ENCODE peak calls at places on chromosomes 12 and 14, in seven cellular contexts. V is HCT116, W is K562, U is HepG2, D is H1, P is SK-N-SH, Y is GM12878. G is an unnamed sample.

GRCh38 chr12:3670083-3670620 is 82.8 kb downstream of the CRACR2A start:
- DNase-seq in V (no peak), W (no peak), U (no peak), D (no peak), P (no peak), Y (no peak), G (no peak)

GRCh38 chr14:54572316-54572715 is 5.4 kb downstream of the SAMD4A start:
- DNase-seq in V (no peak), W (no peak), U (peak), D (no peak), P (peak), Y (no peak), G (peak)

GRCh38 chr12:57475271-57476161 is 4.2 kb downstream of the ARHGAP9 start:
- DNase-seq in V (no peak), W (no peak), U (no peak), D (no peak), P (peak), Y (no peak), G (no peak)

GRCh38 chr12:120267736-120268135 is 2.2 kb upstream of the PXN start:
- DNase-seq in V (no peak), W (no peak), U (no peak), D (no peak), P (no peak), Y (no peak), G (no peak)

GRCh38 chr12:27779416-27779815 is 617 bp upstream of the KLHL42 start:
- DNase-seq in V (no peak), W (no peak), U (peak), D (no peak), P (peak), Y (no peak), G (no peak)

GRCh38 chr12:67067453-67068203 is 201.5 kb upstream of the CAND1 start:
- DNase-seq in V (no peak), W (no peak), U (no peak), D (no peak), P (peak), Y (no peak), G (peak)

GRCh38 chr14:93960108-93960475 is 16.3 kb downstream of the ASB2 start:
- DNase-seq in V (no peak), W (no peak), U (no peak), D (no peak), P (no peak), Y (no peak), G (no peak)

GRCh38 chr12:28500373-28501024 is 310.2 kb downstream of the CCDC91 start:
- DNase-seq in V (no peak), W (no peak), U (no peak), D (no peak), P (no peak), Y (no peak), G (no peak)

GRCh38 chr14:31070431-31070830 is 44.3 kb upstream of the STRN3 start:
- DNase-seq in V (no peak), W (no peak), U (no peak), D (no peak), P (no peak), Y (no peak), G (no peak)

GRCh38 chr14:35416108-35416750 is 11.7 kb upstream of the NFKBIA start:
- DNase-seq in V (no peak), W (no peak), U (no peak), D (no peak), P (no peak), Y (peak), G (no peak)

GRCh38 chr14:35418093-35418492 is 13.5 kb upstream of the NFKBIA start:
- DNase-seq in V (no peak), W (no peak), U (no peak), D (no peak), P (no peak), Y (no peak), G (no peak)

GRCh38 chr14:35412281-35413057 is 7.9 kb upstream of the NFKBIA start:
- DNase-seq in V (no peak), W (no peak), U (no peak), D (no peak), P (no peak), Y (no peak), G (no peak)

GRCh38 chr14:35410858-35411257 is 6.3 kb upstream of the NFKBIA start:
- DNase-seq in V (no peak), W (no peak), U (no peak), D (no peak), P (no peak), Y (no peak), G (no peak)

DNA sequence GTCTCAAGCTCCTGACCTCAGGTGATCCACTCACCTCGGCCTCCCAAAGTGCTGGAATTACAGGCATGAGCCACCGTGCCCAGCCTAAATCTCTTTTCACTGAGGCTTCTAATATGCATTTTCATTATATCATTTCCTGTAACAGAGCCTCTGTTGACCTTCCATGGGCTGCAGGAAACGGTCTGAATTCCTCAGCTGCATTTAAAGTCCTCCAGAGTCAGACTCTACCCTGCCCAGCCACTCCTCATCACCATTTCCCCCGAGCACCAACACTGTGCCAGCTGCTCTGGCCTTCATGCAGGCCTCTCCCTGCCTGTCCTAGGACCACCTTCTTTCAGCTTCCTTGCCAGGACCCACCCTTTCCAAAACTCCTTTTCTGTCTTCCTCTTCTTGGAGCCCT is 9.8 kb upstream of the NFKBIA start:
- DNase-seq in V (no peak), W (no peak), U (no peak), D (no peak), P (no peak), Y (no peak), G (no peak)
- TF ChIP-seq JUND in V (no peak), W (no peak), U (no peak), D (no peak), P (no peak), Y (no peak), G (no peak)

DNA sequence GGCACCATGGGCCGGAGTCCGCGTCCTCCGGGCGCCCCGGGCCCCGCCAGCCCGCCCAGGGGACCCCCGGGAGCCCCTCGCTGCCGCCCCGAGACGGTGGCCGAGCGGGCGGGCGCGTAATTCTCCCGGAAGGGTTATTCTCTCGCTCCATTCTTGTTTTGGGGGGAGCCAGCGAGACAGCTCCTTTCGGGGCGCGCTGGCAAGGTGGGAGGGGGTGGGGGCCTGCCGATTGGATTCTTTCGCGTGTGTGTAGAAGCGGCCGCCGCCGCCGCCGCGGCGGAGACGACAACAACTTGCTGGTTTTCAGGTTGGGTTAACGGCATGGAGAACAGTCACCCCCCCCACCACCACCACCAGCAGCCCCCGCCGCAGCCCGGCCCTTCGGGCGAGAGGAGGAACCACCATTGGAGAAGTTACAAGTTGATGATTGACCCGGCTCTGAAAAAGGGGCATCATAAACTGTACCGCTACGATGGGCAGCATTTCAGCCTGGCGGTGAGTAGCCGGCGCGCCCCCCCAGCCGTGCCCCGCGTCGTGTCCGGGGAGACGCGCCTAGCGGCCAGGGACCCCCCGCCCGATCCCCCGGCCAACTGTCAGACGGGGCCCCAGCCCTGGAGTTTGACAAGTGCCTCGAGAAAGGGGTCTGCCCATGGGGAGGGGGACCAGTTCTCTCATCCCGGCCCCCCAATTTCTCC is 755 bp downstream of the SETD1B start:
- DNase-seq in V (no peak), W (peak), U (peak), D (no peak), P (peak), Y (no peak), G (no peak)
- TF ChIP-seq JUND in V (no peak), W (no peak), U (no peak), D (no peak), P (no peak), Y (no peak), G (no peak)

GRCh38 chr14:73235531-73236155 is 1.7 kb upstream of the PAPLN start:
- DNase-seq in V (no peak), W (no peak), U (no peak), D (peak), P (no peak), Y (no peak), G (no peak)
- TF ChIP-seq JUND in V (no peak), W (no peak), U (no peak), D (no peak), P (no peak), Y (no peak), G (no peak)

DNA sequence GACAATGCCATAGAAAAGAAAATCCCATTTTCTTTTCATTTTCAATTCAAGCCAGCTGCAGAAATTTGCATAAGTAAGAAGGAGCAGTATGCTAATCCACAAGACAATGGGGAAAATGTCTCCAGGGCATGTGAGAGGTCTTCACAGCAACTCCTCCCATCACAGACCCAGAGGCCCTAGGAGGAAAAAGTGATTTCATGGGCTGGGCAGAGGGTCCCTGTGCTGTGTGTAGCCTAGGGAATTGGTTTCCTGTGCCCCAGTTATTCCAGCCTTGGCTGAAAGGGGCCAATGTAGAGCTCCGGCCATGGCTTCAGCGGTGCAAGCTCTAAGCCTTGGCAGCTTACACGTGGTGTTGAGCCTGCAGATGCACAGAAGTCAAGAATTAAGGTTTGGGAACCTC is 211.4 kb downstream of the CCDC59 start:
- DNase-seq in V (no peak), W (no peak), U (no peak), D (no peak), P (no peak), Y (no peak), G (no peak)
- TF ChIP-seq JUND in V (no peak), W (no peak), U (no peak), D (no peak), P (no peak), Y (no peak), G (no peak)

GRCh38 chr14:30034049-30034635 is 106.5 kb upstream of the PRKD1 start:
- DNase-seq in V (no peak), W (no peak), U (no peak), D (peak), P (no peak), Y (no peak), G (no peak)
- TF ChIP-seq JUND in V (no peak), W (no peak), U (no peak), D (no peak), P (no peak), Y (no peak), G (no peak)

GRCh38 chr14:104639889-104640548 is 35.4 kb upstream of the TMEM179 start:
- DNase-seq in V (peak), W (peak), U (peak), D (peak), P (peak), Y (no peak), G (peak)
- TF ChIP-seq JUND in V (no peak), W (no peak), U (no peak), D (no peak), P (no peak), Y (no peak), G (no peak)